ENCODE peak calls at places on chromosome 1, in four cellular contexts. O is prostate gland, M is adrenal gland, A is osteoblast. L is an unnamed sample. For H3K9me3, the result is how much of the 10 kb centered on the place peaks cover.

GRCh38 chr1:177172866-177173265 is 2.1 kb downstream of the BRINP2 start:
- DNase-seq in O (no peak), M (no peak), A (no peak), L (no peak)

GRCh38 chr1:105137543-105138444 is 1388.1 kb downstream of the AMY1C start:
- DNase-seq in O (no peak), M (no peak), A (no peak), L (no peak)

GRCh38 chr1:209755926-209756607 is at the start of gene TRAF3IP3:
- DNase-seq in O (no peak), M (peak), A (no peak), L (no peak)

GRCh38 chr1:186865253-186865652 is 36.5 kb downstream of the PLA2G4A start:
- DNase-seq in O (no peak), M (no peak), A (no peak), L (no peak)

GRCh38 chr1:71667224-71667623 is 586.4 kb upstream of the ZRANB2 start:
- DNase-seq in O (no peak), M (no peak), A (no peak), L (no peak)

GRCh38 chr1:25688390-25689119 is 72.0 kb downstream of the MAN1C1 start:
- DNase-seq in O (peak), M (peak), A (peak), L (no peak)

GRCh38 chr1:26994772-26995625 is 1.5 kb downstream of the TRNP1 start:
- DNase-seq in O (no peak), M (no peak), A (peak), L (no peak)

GRCh38 chr1:41682845-41683630 is 198.6 kb upstream of the EDN2 start:
- DNase-seq in O (no peak), M (no peak), A (no peak), L (no peak)

GRCh38 chr1:4622821-4623220 is 31.6 kb upstream of the AJAP1 start:
- DNase-seq in O (no peak), M (no peak), A (no peak), L (no peak)

GRCh38 chr1:161230762-161231161 is 4.9 kb downstream of the TOMM40L start:
- DNase-seq in O (no peak), M (no peak), A (no peak), L (no peak)

GRCh38 chr1:224763126-224763764 is 147.1 kb downstream of the CNIH3 start:
- DNase-seq in O (no peak), M (no peak), A (no peak), L (no peak)

GRCh38 chr1:180731131-180731530 is 99.3 kb downstream of the XPR1 start:
- DNase-seq in O (no peak), M (no peak), A (no peak), L (no peak)
- H3K9me3 ChIP-seq in O (under half), M (under half), A (under half), L (under half)

DNA sequence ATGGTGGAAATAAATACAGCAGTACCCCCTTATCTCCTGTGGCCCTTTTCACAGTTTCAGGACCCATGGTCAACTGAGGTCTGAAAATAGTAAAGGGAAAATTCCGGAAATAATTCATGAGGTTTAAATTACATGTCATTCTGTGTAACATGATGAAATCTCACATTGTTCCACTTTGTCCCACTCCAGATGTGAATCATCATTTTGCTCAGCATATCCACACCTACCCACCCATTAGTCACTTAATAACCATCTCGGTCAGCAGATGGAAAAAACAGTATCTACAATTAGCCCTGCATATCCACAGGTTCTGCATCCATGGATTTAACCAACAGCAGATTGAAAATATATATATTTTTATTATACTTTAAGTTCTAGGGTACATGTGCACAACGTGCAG is 86.9 kb upstream of the GORAB start:
- DNase-seq in O (no peak), M (no peak), A (no peak), L (no peak)
- H3K27ac ChIP-seq in O (no peak), M (no peak), A (peak), L (no peak)

DNA sequence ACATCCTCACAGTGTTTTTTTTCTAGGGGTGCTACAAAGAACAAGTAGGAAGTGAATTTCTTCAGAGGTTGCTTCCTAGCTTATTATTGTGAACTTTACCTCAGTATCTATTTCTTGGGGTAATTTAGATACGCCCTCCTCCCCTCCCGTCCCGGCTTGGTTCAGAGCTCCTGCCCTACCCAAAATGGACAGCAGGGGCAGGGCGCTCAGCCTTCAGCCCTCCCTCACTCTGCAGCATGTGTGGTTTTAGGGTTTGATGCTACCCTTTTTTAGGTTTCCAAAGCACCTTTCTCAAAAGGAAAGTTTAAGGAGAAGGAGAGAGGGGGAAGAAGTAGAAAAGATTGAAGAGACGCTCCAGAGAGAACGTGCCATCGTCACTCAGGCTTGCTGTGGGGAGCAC is 16.9 kb upstream of the POGK start:
- DNase-seq in O (no peak), M (no peak), A (no peak), L (no peak)
- TF ChIP-seq CTCF in O (no peak), M (no peak), A (peak), L (no peak)

GRCh38 chr1:11714831-11715574 is 20.9 kb upstream of the AGTRAP start:
- DNase-seq in O (no peak), M (no peak), A (peak), L (no peak)
- H3K9me3 ChIP-seq in O (under half), M (under half), A (under half), L (under half)

DNA sequence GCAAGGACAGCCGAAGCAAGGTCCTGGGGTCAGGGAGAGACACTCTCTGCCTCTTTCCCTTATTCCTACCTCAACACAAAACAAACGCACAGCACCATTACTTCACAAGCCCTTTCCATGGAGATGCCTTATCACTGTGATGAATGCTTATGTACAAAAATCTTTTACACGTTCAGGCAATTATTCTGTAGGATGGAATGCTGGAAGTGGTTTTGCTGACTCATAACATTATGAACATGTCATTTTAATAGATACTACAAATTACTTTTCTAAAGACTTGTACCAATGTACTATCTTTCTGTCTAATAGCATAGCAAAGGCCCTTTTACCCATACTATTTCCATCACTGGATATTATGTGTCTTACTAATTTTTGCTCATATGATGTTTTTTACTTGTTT is 98.4 kb downstream of the TTLL7 start:
- DNase-seq in O (no peak), M (no peak), A (no peak), L (no peak)
- H3K27ac ChIP-seq in O (no peak), M (no peak), A (no peak), L (no peak)

GRCh38 chr1:181469829-181470228 is 13.5 kb upstream of the CACNA1E start:
- DNase-seq in O (peak), M (peak), A (peak), L (peak)
- TF ChIP-seq CTCF in O (no peak), M (peak), A (no peak), L (no peak)

GRCh38 chr1:174322202-174322862 is 125.4 kb upstream of the GPR52 start:
- DNase-seq in O (no peak), M (no peak), A (no peak), L (no peak)
- H3K9me3 ChIP-seq in O (under half), M (under half), A (under half), L (under half)

GRCh38 chr1:107707111-107707510 is 257.9 kb downstream of the VAV3 start:
- DNase-seq in O (no peak), M (no peak), A (no peak), L (no peak)
- H3K27ac ChIP-seq in O (no peak), M (no peak), A (no peak), L (no peak)

L was measured in thyroid gland.